ENCODE peak calls at places on chromosomes 1 and 21, in seven cellular contexts. J, R, U, X, Q, Z and N are unnamed samples.

GRCh38 chr21:16644690-16645089 is 868.2 kb upstream of the CXADR start:
- DNase-seq in J (no peak), R (no peak), U (no peak), X (no peak), Q (no peak), Z (no peak), N (no peak)

GRCh38 chr1:213166868-213167267 is 115.8 kb downstream of the RPS6KC1 start:
- DNase-seq in J (no peak), R (no peak), U (no peak), X (no peak), Q (no peak), Z (peak), N (no peak)

GRCh38 chr1:10939654-10940450 is 72.6 kb upstream of the TARDBP start:
- DNase-seq in J (peak), R (peak), U (no peak), X (no peak), Q (peak), Z (no peak), N (no peak)

GRCh38 chr1:230743874-230744273 is 3.3 kb upstream of the CAPN9 start:
- DNase-seq in J (no peak), R (no peak), U (no peak), X (no peak), Q (no peak), Z (no peak), N (no peak)

GRCh38 chr1:245556057-245556456 is 401.3 kb downstream of the KIF26B start:
- DNase-seq in J (no peak), R (no peak), U (no peak), X (no peak), Q (no peak), Z (no peak), N (no peak)

GRCh38 chr1:15249032-15249601 is 2.1 kb downstream of the FHAD1 start:
- DNase-seq in J (no peak), R (peak), U (no peak), X (no peak), Q (peak), Z (no peak), N (no peak)

GRCh38 chr21:44079446-44079845 is 27.8 kb upstream of the PWP2 start:
- DNase-seq in J (no peak), R (no peak), U (no peak), X (no peak), Q (no peak), Z (no peak), N (no peak)

GRCh38 chr1:23629728-23630290 is 61.8 kb upstream of the RPL11 start:
- DNase-seq in J (no peak), R (no peak), U (no peak), X (no peak), Q (no peak), Z (no peak), N (no peak)

GRCh38 chr1:159000627-159001026 is 9.1 kb upstream of the IFI16 start:
- DNase-seq in J (no peak), R (no peak), U (peak), X (no peak), Q (no peak), Z (peak), N (peak)

GRCh38 chr1:109644670-109645069 is 11.2 kb upstream of the GSTM4 start:
- DNase-seq in J (no peak), R (no peak), U (no peak), X (no peak), Q (no peak), Z (no peak), N (no peak)

GRCh38 chr1:65104854-65105540 is 43.0 kb upstream of the AK4 start:
- DNase-seq in J (no peak), R (no peak), U (no peak), X (no peak), Q (no peak), Z (no peak), N (no peak)

GRCh38 chr1:109877320-109877771 is 33.3 kb upstream of the CSF1 start:
- DNase-seq in J (no peak), R (no peak), U (peak), X (no peak), Q (no peak), Z (peak), N (peak)

GRCh38 chr1:39835935-39836594 is 47.2 kb downstream of the TRIT1 start:
- DNase-seq in J (no peak), R (no peak), U (no peak), X (no peak), Q (no peak), Z (no peak), N (no peak)

GRCh38 chr1:185539277-185539943 is 194.8 kb upstream of the HMCN1 start:
- DNase-seq in J (no peak), R (no peak), U (no peak), X (no peak), Q (peak), Z (no peak), N (no peak)

GRCh38 chr1:207752456-207753132 is 740 bp downstream of the CD46 start:
- DNase-seq in J (peak), R (peak), U (peak), X (peak), Q (peak), Z (peak), N (no peak)

GRCh38 chr1:168696125-168696524 is 32.9 kb downstream of the DPT start:
- DNase-seq in J (no peak), R (no peak), U (no peak), X (no peak), Q (no peak), Z (no peak), N (no peak)

GRCh38 chr1:8815582-8816285 is 1.7 kb downstream of the RERE start:
- DNase-seq in J (no peak), R (no peak), U (no peak), X (no peak), Q (no peak), Z (peak), N (peak)

GRCh38 chr1:22105611-22106207 is 37.2 kb downstream of the WNT4 start:
- DNase-seq in J (no peak), R (peak), U (no peak), X (peak), Q (no peak), Z (peak), N (no peak)

GRCh38 chr1:94314222-94314858 is 77.0 kb upstream of the ARHGAP29 start:
- DNase-seq in J (no peak), R (no peak), U (no peak), X (no peak), Q (no peak), Z (no peak), N (no peak)

GRCh38 chr1:2412773-2413494 is 570 bp upstream of the PEX10 start:
- DNase-seq in J (no peak), R (peak), U (no peak), X (peak), Q (peak), Z (no peak), N (no peak)

GRCh38 chr1:86137458-86137857 is 19.1 kb downstream of the COL24A1 start:
- DNase-seq in J (no peak), R (no peak), U (no peak), X (no peak), Q (no peak), Z (no peak), N (no peak)

GRCh38 chr1:24191860-24192259 is 4.8 kb upstream of the IFNLR1 start:
- DNase-seq in J (no peak), R (peak), U (no peak), X (no peak), Q (peak), Z (no peak), N (no peak)